ENCODE peak calls at places on chromosomes 13 and 19, in eight cellular contexts. One of them, this sample, is unnamed.
A peak's percentile ranks its signal among the peaks of the same experiment; 100 is the strongest.

GRCh38 chr13:110520431-110521295 is 40.9 kb downstream of the RAB20 start:
- DNase-seq in non-pigmented ciliary epithelial cell: no peak
- DNase-seq in GM19239: no peak
- DNase-seq in NB4: peak; percentile 89
- DNase-seq in T-helper 1 cell: no peak
- DNase-seq in sciatic nerve: peak; percentile 90
- DNase-seq in iPS DF 6.9: no peak
- DNase-seq in sigmoid colon: peak; percentile 94
- DNase-seq in this sample: no peak

GRCh38 chr19:45645631-45646344 is 6.6 kb upstream of the EML2 start:
- DNase-seq in non-pigmented ciliary epithelial cell: no peak
- DNase-seq in GM19239: peak; percentile 93
- DNase-seq in NB4: peak; percentile 85
- DNase-seq in T-helper 1 cell: peak; percentile 67
- DNase-seq in sciatic nerve: peak; percentile 75
- DNase-seq in iPS DF 6.9: no peak
- DNase-seq in sigmoid colon: peak; percentile 86
- DNase-seq in this sample: no peak

GRCh38 chr19:7500811-7501450 is 12.1 kb upstream of the PEX11G start:
- DNase-seq in non-pigmented ciliary epithelial cell: no peak
- DNase-seq in GM19239: no peak
- DNase-seq in NB4: no peak
- DNase-seq in T-helper 1 cell: no peak
- DNase-seq in sciatic nerve: no peak
- DNase-seq in iPS DF 6.9: peak; percentile 75
- DNase-seq in sigmoid colon: no peak
- DNase-seq in this sample: no peak

GRCh38 chr13:25692156-25692555 is 320.4 kb downstream of the ATP8A2 start:
- DNase-seq in non-pigmented ciliary epithelial cell: no peak
- DNase-seq in GM19239: no peak
- DNase-seq in NB4: no peak
- DNase-seq in T-helper 1 cell: no peak
- DNase-seq in sciatic nerve: no peak
- DNase-seq in iPS DF 6.9: no peak
- DNase-seq in sigmoid colon: no peak
- DNase-seq in this sample: no peak

GRCh38 chr13:50990540-50991506 is 81.2 kb downstream of the RNASEH2B start:
- DNase-seq in non-pigmented ciliary epithelial cell: peak; percentile 9
- DNase-seq in GM19239: no peak
- DNase-seq in NB4: no peak
- DNase-seq in T-helper 1 cell: no peak
- DNase-seq in sciatic nerve: peak; percentile 78
- DNase-seq in iPS DF 6.9: no peak
- DNase-seq in sigmoid colon: peak; percentile 89
- DNase-seq in this sample: no peak

GRCh38 chr19:36213793-36214387 is 575 bp downstream of the ZNF565 start:
- DNase-seq in non-pigmented ciliary epithelial cell: no peak
- DNase-seq in GM19239: no peak
- DNase-seq in NB4: no peak
- DNase-seq in T-helper 1 cell: no peak
- DNase-seq in sciatic nerve: no peak
- DNase-seq in iPS DF 6.9: no peak
- DNase-seq in sigmoid colon: no peak
- DNase-seq in this sample: no peak

GRCh38 chr13:56317839-56318238 is 822.9 kb upstream of the PRR20A start:
- DNase-seq in non-pigmented ciliary epithelial cell: no peak
- DNase-seq in GM19239: no peak
- DNase-seq in NB4: no peak
- DNase-seq in T-helper 1 cell: no peak
- DNase-seq in sciatic nerve: no peak
- DNase-seq in iPS DF 6.9: no peak
- DNase-seq in sigmoid colon: no peak
- DNase-seq in this sample: no peak

GRCh38 chr19:1249298-1249989 is 1.1 kb downstream of the MIDN start:
- DNase-seq in non-pigmented ciliary epithelial cell: no peak
- DNase-seq in GM19239: peak; percentile 96
- DNase-seq in NB4: peak; percentile 90
- DNase-seq in T-helper 1 cell: peak; percentile 87
- DNase-seq in sciatic nerve: peak; percentile 96
- DNase-seq in iPS DF 6.9: no peak
- DNase-seq in sigmoid colon: peak; percentile 98
- DNase-seq in this sample: peak; percentile 85

GRCh38 chr19:6963937-6964336 is 57.3 kb downstream of the MBD3L2B start:
- DNase-seq in non-pigmented ciliary epithelial cell: no peak
- DNase-seq in GM19239: no peak
- DNase-seq in NB4: peak; percentile 33
- DNase-seq in T-helper 1 cell: peak; percentile 28
- DNase-seq in sciatic nerve: no peak
- DNase-seq in iPS DF 6.9: no peak
- DNase-seq in sigmoid colon: no peak
- DNase-seq in this sample: no peak

GRCh38 chr13:34230271-34230670 is 412.3 kb downstream of the RFC3 start:
- DNase-seq in non-pigmented ciliary epithelial cell: no peak
- DNase-seq in GM19239: no peak
- DNase-seq in NB4: no peak
- DNase-seq in T-helper 1 cell: no peak
- DNase-seq in sciatic nerve: no peak
- DNase-seq in iPS DF 6.9: no peak
- DNase-seq in sigmoid colon: no peak
- DNase-seq in this sample: no peak

GRCh38 chr19:52453324-52454094 is at the start of gene ZNF578:
- DNase-seq in non-pigmented ciliary epithelial cell: peak; percentile 53
- DNase-seq in GM19239: peak; percentile 16
- DNase-seq in NB4: no peak
- DNase-seq in T-helper 1 cell: peak; percentile 47
- DNase-seq in sciatic nerve: peak; percentile 86
- DNase-seq in iPS DF 6.9: peak; percentile 68
- DNase-seq in sigmoid colon: peak; percentile 85
- DNase-seq in this sample: no peak

GRCh38 chr13:48489666-48490065 is 43.2 kb downstream of the RCBTB2 start:
- DNase-seq in non-pigmented ciliary epithelial cell: no peak
- DNase-seq in GM19239: no peak
- DNase-seq in NB4: no peak
- DNase-seq in T-helper 1 cell: no peak
- DNase-seq in sciatic nerve: no peak
- DNase-seq in iPS DF 6.9: no peak
- DNase-seq in sigmoid colon: no peak
- DNase-seq in this sample: no peak

GRCh38 chr13:59483441-59484116 is 680.1 kb downstream of the DIAPH3 start:
- DNase-seq in non-pigmented ciliary epithelial cell: no peak
- DNase-seq in GM19239: no peak
- DNase-seq in NB4: no peak
- DNase-seq in T-helper 1 cell: no peak
- DNase-seq in sciatic nerve: no peak
- DNase-seq in iPS DF 6.9: no peak
- DNase-seq in sigmoid colon: no peak
- DNase-seq in this sample: no peak

GRCh38 chr19:1478934-1479707 is at the start of gene C19orf25:
- DNase-seq in non-pigmented ciliary epithelial cell: peak; percentile 55
- DNase-seq in GM19239: peak; percentile 100
- DNase-seq in NB4: peak; percentile 91
- DNase-seq in T-helper 1 cell: peak; percentile 88
- DNase-seq in sciatic nerve: peak; percentile 97
- DNase-seq in iPS DF 6.9: peak; percentile 86
- DNase-seq in sigmoid colon: peak; percentile 97
- DNase-seq in this sample: peak; percentile 85

GRCh38 chr13:41004875-41005693 is 14.0 kb downstream of the ELF1 start:
- DNase-seq in non-pigmented ciliary epithelial cell: no peak
- DNase-seq in GM19239: no peak
- DNase-seq in NB4: peak; percentile 93
- DNase-seq in T-helper 1 cell: no peak
- DNase-seq in sciatic nerve: no peak
- DNase-seq in iPS DF 6.9: no peak
- DNase-seq in sigmoid colon: no peak
- DNase-seq in this sample: no peak

GRCh38 chr13:36006347-36006746 is 124.8 kb downstream of the DCLK1 start:
- DNase-seq in non-pigmented ciliary epithelial cell: no peak
- DNase-seq in GM19239: no peak
- DNase-seq in NB4: no peak
- DNase-seq in T-helper 1 cell: no peak
- DNase-seq in sciatic nerve: no peak
- DNase-seq in iPS DF 6.9: no peak
- DNase-seq in sigmoid colon: no peak
- DNase-seq in this sample: no peak

GRCh38 chr13:34364633-34365032 is 546.7 kb downstream of the RFC3 start:
- DNase-seq in non-pigmented ciliary epithelial cell: no peak
- DNase-seq in GM19239: no peak
- DNase-seq in NB4: no peak
- DNase-seq in T-helper 1 cell: no peak
- DNase-seq in sciatic nerve: no peak
- DNase-seq in iPS DF 6.9: no peak
- DNase-seq in sigmoid colon: no peak
- DNase-seq in this sample: no peak

GRCh38 chr13:23428183-23428528 is 5.3 kb downstream of the SACS start:
- DNase-seq in non-pigmented ciliary epithelial cell: peak; percentile 38
- DNase-seq in GM19239: no peak
- DNase-seq in NB4: no peak
- DNase-seq in T-helper 1 cell: no peak
- DNase-seq in sciatic nerve: no peak
- DNase-seq in iPS DF 6.9: no peak
- DNase-seq in sigmoid colon: no peak
- DNase-seq in this sample: no peak

GRCh38 chr13:110001622-110002275 is 215.4 kb upstream of the IRS2 start:
- DNase-seq in non-pigmented ciliary epithelial cell: no peak
- DNase-seq in GM19239: no peak
- DNase-seq in NB4: no peak
- DNase-seq in T-helper 1 cell: no peak
- DNase-seq in sciatic nerve: no peak
- DNase-seq in iPS DF 6.9: no peak
- DNase-seq in sigmoid colon: no peak
- DNase-seq in this sample: peak; percentile 59

GRCh38 chr19:50906217-50906616 is 5.0 kb downstream of the KLK4 start:
- DNase-seq in non-pigmented ciliary epithelial cell: no peak
- DNase-seq in GM19239: no peak
- DNase-seq in NB4: peak; percentile 43
- DNase-seq in T-helper 1 cell: no peak
- DNase-seq in sciatic nerve: no peak
- DNase-seq in iPS DF 6.9: peak; percentile 35
- DNase-seq in sigmoid colon: no peak
- DNase-seq in this sample: no peak

GRCh38 chr13:52738719-52739467 is 727 bp downstream of the CNMD start:
- DNase-seq in non-pigmented ciliary epithelial cell: no peak
- DNase-seq in GM19239: peak; percentile 22
- DNase-seq in NB4: no peak
- DNase-seq in T-helper 1 cell: no peak
- DNase-seq in sciatic nerve: peak; percentile 60
- DNase-seq in iPS DF 6.9: no peak
- DNase-seq in sigmoid colon: no peak
- DNase-seq in this sample: no peak

GRCh38 chr19:5479958-5480357 is 24.7 kb downstream of the ZNRF4 start:
- DNase-seq in non-pigmented ciliary epithelial cell: no peak
- DNase-seq in GM19239: no peak
- DNase-seq in NB4: no peak
- DNase-seq in T-helper 1 cell: no peak
- DNase-seq in sciatic nerve: no peak
- DNase-seq in iPS DF 6.9: no peak
- DNase-seq in sigmoid colon: no peak
- DNase-seq in this sample: no peak

GRCh38 chr19:6071103-6071485 is 39.2 kb downstream of the RFX2 start:
- DNase-seq in non-pigmented ciliary epithelial cell: no peak
- DNase-seq in GM19239: no peak
- DNase-seq in NB4: no peak
- DNase-seq in T-helper 1 cell: no peak
- DNase-seq in sciatic nerve: peak; percentile 41
- DNase-seq in iPS DF 6.9: no peak
- DNase-seq in sigmoid colon: no peak
- DNase-seq in this sample: no peak

GRCh38 chr19:45782162-45782623 is at the start of gene DMPK:
- DNase-seq in non-pigmented ciliary epithelial cell: no peak
- DNase-seq in GM19239: no peak
- DNase-seq in NB4: no peak
- DNase-seq in T-helper 1 cell: no peak
- DNase-seq in sciatic nerve: no peak
- DNase-seq in iPS DF 6.9: no peak
- DNase-seq in sigmoid colon: peak; percentile 84
- DNase-seq in this sample: no peak

GRCh38 chr19:5743640-5744039 is 23.2 kb downstream of the CATSPERD start:
- DNase-seq in non-pigmented ciliary epithelial cell: no peak
- DNase-seq in GM19239: no peak
- DNase-seq in NB4: no peak
- DNase-seq in T-helper 1 cell: no peak
- DNase-seq in sciatic nerve: no peak
- DNase-seq in iPS DF 6.9: no peak
- DNase-seq in sigmoid colon: no peak
- DNase-seq in this sample: no peak

This sample was measured in Caki2.